ENCODE peak calls at places on chromosomes 4 and X, in six cellular contexts. One of them, this sample, is unnamed.

GRCh38 chrX:118751950-118752783 is 24.8 kb downstream of the IL13RA1 start:
- DNase-seq in stimulated activated CD4-positive, alpha-beta T cell treated with anti-CD3 and anti-CD28 coated beads, Interleukin-15, amount 100 ng/mL, for 1 hour: no peak
- DNase-seq in Calu3: no peak
- DNase-seq in stimulated activated naive CD8-positive, alpha-beta T cell treated with anti-CD3 and anti-CD28 coated beads, Interleukin-15, amount 100 ng/mL, for 72 hours: no peak
- DNase-seq in EH: no peak
- DNase-seq in H9: no peak
- DNase-seq in this sample: no peak

GRCh38 chr4:56048621-56049427 is 100.1 kb downstream of the CEP135 start:
- DNase-seq in EH: peak
- DNase-seq in Calu3: peak
- DNase-seq in stimulated activated CD4-positive, alpha-beta T cell treated with anti-CD3 and anti-CD28 coated beads, Interleukin-15, amount 100 ng/mL, for 1 hour: peak
- DNase-seq in stimulated activated naive CD8-positive, alpha-beta T cell treated with anti-CD3 and anti-CD28 coated beads, Interleukin-15, amount 100 ng/mL, for 72 hours: peak
- DNase-seq in H9: peak
- DNase-seq in this sample: no peak

GRCh38 chrX:128438082-128438481 is 385.9 kb upstream of the ACTRT1 start:
- DNase-seq in stimulated activated CD4-positive, alpha-beta T cell treated with anti-CD3 and anti-CD28 coated beads, Interleukin-15, amount 100 ng/mL, for 1 hour: no peak
- DNase-seq in stimulated activated naive CD8-positive, alpha-beta T cell treated with anti-CD3 and anti-CD28 coated beads, Interleukin-15, amount 100 ng/mL, for 72 hours: no peak
- DNase-seq in Calu3: no peak
- DNase-seq in H9: no peak
- DNase-seq in EH: no peak
- DNase-seq in this sample: no peak

GRCh38 chrX:129347291-129347690 is 176.0 kb downstream of the SMARCA1 start:
- DNase-seq in stimulated activated naive CD8-positive, alpha-beta T cell treated with anti-CD3 and anti-CD28 coated beads, Interleukin-15, amount 100 ng/mL, for 72 hours: no peak
- DNase-seq in Calu3: no peak
- DNase-seq in H9: peak
- DNase-seq in stimulated activated CD4-positive, alpha-beta T cell treated with anti-CD3 and anti-CD28 coated beads, Interleukin-15, amount 100 ng/mL, for 1 hour: no peak
- DNase-seq in EH: no peak
- DNase-seq in this sample: no peak

GRCh38 chrX:13376857-13377441 is 57.1 kb upstream of the ATXN3L start:
- DNase-seq in stimulated activated naive CD8-positive, alpha-beta T cell treated with anti-CD3 and anti-CD28 coated beads, Interleukin-15, amount 100 ng/mL, for 72 hours: peak
- DNase-seq in EH: peak
- DNase-seq in stimulated activated CD4-positive, alpha-beta T cell treated with anti-CD3 and anti-CD28 coated beads, Interleukin-15, amount 100 ng/mL, for 1 hour: no peak
- DNase-seq in Calu3: no peak
- DNase-seq in H9: no peak
- DNase-seq in this sample: no peak

GRCh38 chr4:174437756-174438155 is 84.5 kb downstream of the HPGD start:
- DNase-seq in EH: peak
- DNase-seq in stimulated activated naive CD8-positive, alpha-beta T cell treated with anti-CD3 and anti-CD28 coated beads, Interleukin-15, amount 100 ng/mL, for 72 hours: no peak
- DNase-seq in H9: no peak
- DNase-seq in stimulated activated CD4-positive, alpha-beta T cell treated with anti-CD3 and anti-CD28 coated beads, Interleukin-15, amount 100 ng/mL, for 1 hour: no peak
- DNase-seq in Calu3: no peak
- DNase-seq in this sample: no peak

GRCh38 chr4:143514432-143514831 is 930 bp downstream of the SMARCA5 start:
- DNase-seq in EH: peak
- DNase-seq in H9: peak
- DNase-seq in stimulated activated naive CD8-positive, alpha-beta T cell treated with anti-CD3 and anti-CD28 coated beads, Interleukin-15, amount 100 ng/mL, for 72 hours: peak
- DNase-seq in stimulated activated CD4-positive, alpha-beta T cell treated with anti-CD3 and anti-CD28 coated beads, Interleukin-15, amount 100 ng/mL, for 1 hour: no peak
- DNase-seq in Calu3: peak
- DNase-seq in this sample: no peak

GRCh38 chrX:142999209-142999720 is 26.5 kb upstream of the SPANXN4 start:
- DNase-seq in EH: no peak
- DNase-seq in stimulated activated CD4-positive, alpha-beta T cell treated with anti-CD3 and anti-CD28 coated beads, Interleukin-15, amount 100 ng/mL, for 1 hour: no peak
- DNase-seq in stimulated activated naive CD8-positive, alpha-beta T cell treated with anti-CD3 and anti-CD28 coated beads, Interleukin-15, amount 100 ng/mL, for 72 hours: no peak
- DNase-seq in H9: no peak
- DNase-seq in Calu3: no peak
- DNase-seq in this sample: no peak

GRCh38 chrX:9832811-9833210 is 46.6 kb downstream of the SHROOM2 start:
- DNase-seq in EH: no peak
- DNase-seq in stimulated activated CD4-positive, alpha-beta T cell treated with anti-CD3 and anti-CD28 coated beads, Interleukin-15, amount 100 ng/mL, for 1 hour: no peak
- DNase-seq in Calu3: no peak
- DNase-seq in stimulated activated naive CD8-positive, alpha-beta T cell treated with anti-CD3 and anti-CD28 coated beads, Interleukin-15, amount 100 ng/mL, for 72 hours: no peak
- DNase-seq in H9: peak
- DNase-seq in this sample: no peak

GRCh38 chr4:110516106-110516922 is 40.4 kb downstream of the ENPEP start:
- DNase-seq in stimulated activated CD4-positive, alpha-beta T cell treated with anti-CD3 and anti-CD28 coated beads, Interleukin-15, amount 100 ng/mL, for 1 hour: peak
- DNase-seq in EH: peak
- DNase-seq in H9: peak
- DNase-seq in stimulated activated naive CD8-positive, alpha-beta T cell treated with anti-CD3 and anti-CD28 coated beads, Interleukin-15, amount 100 ng/mL, for 72 hours: peak
- DNase-seq in Calu3: peak
- DNase-seq in this sample: peak

GRCh38 chr4:154595807-154596206 is 5.3 kb upstream of the FGA start:
- DNase-seq in stimulated activated CD4-positive, alpha-beta T cell treated with anti-CD3 and anti-CD28 coated beads, Interleukin-15, amount 100 ng/mL, for 1 hour: no peak
- DNase-seq in H9: no peak
- DNase-seq in Calu3: no peak
- DNase-seq in EH: no peak
- DNase-seq in stimulated activated naive CD8-positive, alpha-beta T cell treated with anti-CD3 and anti-CD28 coated beads, Interleukin-15, amount 100 ng/mL, for 72 hours: no peak
- DNase-seq in this sample: no peak

GRCh38 chr4:176841730-176842129 is 49.0 kb upstream of the VEGFC start:
- DNase-seq in stimulated activated naive CD8-positive, alpha-beta T cell treated with anti-CD3 and anti-CD28 coated beads, Interleukin-15, amount 100 ng/mL, for 72 hours: no peak
- DNase-seq in H9: no peak
- DNase-seq in stimulated activated CD4-positive, alpha-beta T cell treated with anti-CD3 and anti-CD28 coated beads, Interleukin-15, amount 100 ng/mL, for 1 hour: no peak
- DNase-seq in EH: peak
- DNase-seq in Calu3: no peak
- DNase-seq in this sample: no peak

GRCh38 chr4:53695540-53696463 is 104.5 kb upstream of the LNX1 start:
- DNase-seq in EH: no peak
- DNase-seq in stimulated activated CD4-positive, alpha-beta T cell treated with anti-CD3 and anti-CD28 coated beads, Interleukin-15, amount 100 ng/mL, for 1 hour: no peak
- DNase-seq in stimulated activated naive CD8-positive, alpha-beta T cell treated with anti-CD3 and anti-CD28 coated beads, Interleukin-15, amount 100 ng/mL, for 72 hours: no peak
- DNase-seq in Calu3: no peak
- DNase-seq in H9: no peak
- DNase-seq in this sample: no peak

GRCh38 chrX:71606536-71607216 is 11.6 kb downstream of the CXCR3 start:
- DNase-seq in stimulated activated CD4-positive, alpha-beta T cell treated with anti-CD3 and anti-CD28 coated beads, Interleukin-15, amount 100 ng/mL, for 1 hour: no peak
- DNase-seq in H9: no peak
- DNase-seq in EH: no peak
- DNase-seq in stimulated activated naive CD8-positive, alpha-beta T cell treated with anti-CD3 and anti-CD28 coated beads, Interleukin-15, amount 100 ng/mL, for 72 hours: peak
- DNase-seq in Calu3: no peak
- DNase-seq in this sample: no peak

GRCh38 chr4:2962099-2962455 is 1.1 kb downstream of the NOP14 start:
- DNase-seq in H9: no peak
- DNase-seq in Calu3: no peak
- DNase-seq in EH: peak
- DNase-seq in stimulated activated CD4-positive, alpha-beta T cell treated with anti-CD3 and anti-CD28 coated beads, Interleukin-15, amount 100 ng/mL, for 1 hour: peak
- DNase-seq in stimulated activated naive CD8-positive, alpha-beta T cell treated with anti-CD3 and anti-CD28 coated beads, Interleukin-15, amount 100 ng/mL, for 72 hours: peak
- DNase-seq in this sample: no peak

GRCh38 chr4:1475277-1476139 is 69.3 kb upstream of the NKX1-1 start:
- DNase-seq in H9: no peak
- DNase-seq in stimulated activated naive CD8-positive, alpha-beta T cell treated with anti-CD3 and anti-CD28 coated beads, Interleukin-15, amount 100 ng/mL, for 72 hours: no peak
- DNase-seq in stimulated activated CD4-positive, alpha-beta T cell treated with anti-CD3 and anti-CD28 coated beads, Interleukin-15, amount 100 ng/mL, for 1 hour: no peak
- DNase-seq in EH: no peak
- DNase-seq in Calu3: no peak
- DNase-seq in this sample: peak

GRCh38 chrX:154004315-154004714 is 15.4 kb downstream of the IRAK1 start:
- DNase-seq in stimulated activated CD4-positive, alpha-beta T cell treated with anti-CD3 and anti-CD28 coated beads, Interleukin-15, amount 100 ng/mL, for 1 hour: no peak
- DNase-seq in H9: no peak
- DNase-seq in EH: no peak
- DNase-seq in stimulated activated naive CD8-positive, alpha-beta T cell treated with anti-CD3 and anti-CD28 coated beads, Interleukin-15, amount 100 ng/mL, for 72 hours: no peak
- DNase-seq in Calu3: no peak
- DNase-seq in this sample: no peak

GRCh38 chr4:32697281-32697814 is 1977.2 kb downstream of the PCDH7 start:
- DNase-seq in Calu3: no peak
- DNase-seq in stimulated activated CD4-positive, alpha-beta T cell treated with anti-CD3 and anti-CD28 coated beads, Interleukin-15, amount 100 ng/mL, for 1 hour: no peak
- DNase-seq in EH: no peak
- DNase-seq in H9: no peak
- DNase-seq in stimulated activated naive CD8-positive, alpha-beta T cell treated with anti-CD3 and anti-CD28 coated beads, Interleukin-15, amount 100 ng/mL, for 72 hours: no peak
- DNase-seq in this sample: no peak

GRCh38 chr4:79025170-79025569 is 85.9 kb upstream of the PAQR3 start:
- DNase-seq in EH: no peak
- DNase-seq in stimulated activated CD4-positive, alpha-beta T cell treated with anti-CD3 and anti-CD28 coated beads, Interleukin-15, amount 100 ng/mL, for 1 hour: no peak
- DNase-seq in Calu3: no peak
- DNase-seq in stimulated activated naive CD8-positive, alpha-beta T cell treated with anti-CD3 and anti-CD28 coated beads, Interleukin-15, amount 100 ng/mL, for 72 hours: no peak
- DNase-seq in H9: no peak
- DNase-seq in this sample: no peak

GRCh38 chr4:35950442-35950841 is 293.9 kb downstream of the ARAP2 start:
- DNase-seq in Calu3: no peak
- DNase-seq in EH: no peak
- DNase-seq in H9: no peak
- DNase-seq in stimulated activated CD4-positive, alpha-beta T cell treated with anti-CD3 and anti-CD28 coated beads, Interleukin-15, amount 100 ng/mL, for 1 hour: no peak
- DNase-seq in stimulated activated naive CD8-positive, alpha-beta T cell treated with anti-CD3 and anti-CD28 coated beads, Interleukin-15, amount 100 ng/mL, for 72 hours: no peak
- DNase-seq in this sample: no peak

This sample was measured in ascending aorta.